ENCODE peak calls at places on chromosomes 7 and 10, in six cellular contexts. U, L, G, T, I and S are unnamed samples.

GRCh38 chr10:74645681-74646080 is 180.7 kb upstream of the KAT6B start:
- DNase-seq in T (no peak), G (no peak), I (no peak), L (no peak), U (no peak), S (no peak)

GRCh38 chr7:150945171-150945852 is 32.8 kb downstream of the KCNH2 start:
- DNase-seq in T (no peak), L (no peak), I (no peak), G (no peak), U (no peak), S (no peak)

GRCh38 chr7:75688200-75689136 is 50.3 kb downstream of the HIP1 start:
- DNase-seq in G (no peak), T (no peak), L (peak; percentile 30), I (peak; percentile 53), U (no peak), S (no peak)

GRCh38 chr7:128945668-128946366 is 8.1 kb downstream of the IRF5 start:
- DNase-seq in T (no peak), L (no peak), I (no peak), U (no peak), G (no peak), S (no peak)

GRCh38 chr7:84017653-84018052 is 176.9 kb downstream of the SEMA3A start:
- DNase-seq in U (no peak), I (no peak), T (no peak), L (no peak), G (no peak), S (no peak)

GRCh38 chr10:100325164-100325563 is 4.9 kb downstream of the PKD2L1 start:
- DNase-seq in U (peak; percentile 85), T (no peak), L (no peak), I (no peak), G (no peak), S (no peak)

GRCh38 chr10:71696635-71697326 is 22.8 kb downstream of the C10orf105 start:
- DNase-seq in U (peak; percentile 97), T (peak; percentile 43), G (peak; percentile 14), I (peak; percentile 79), L (peak; percentile 68), S (no peak)

GRCh38 chr7:117091721-117092120 is 138.4 kb downstream of the ST7 start:
- DNase-seq in U (no peak), G (no peak), L (no peak), I (no peak), T (no peak), S (no peak)

GRCh38 chr10:14036233-14036632 is 294.5 kb downstream of the FRMD4A start:
- DNase-seq in L (no peak), T (no peak), G (no peak), I (no peak), U (no peak), S (no peak)

GRCh38 chr7:88216276-88216675 is 3.6 kb downstream of the SRI start:
- DNase-seq in T (no peak), U (no peak), L (no peak), I (no peak), G (no peak), S (no peak)

GRCh38 chr10:23702977-23703414 is 264.1 kb downstream of the OTUD1 start:
- DNase-seq in U (peak; percentile 91), L (no peak), I (peak; percentile 67), G (peak; percentile 64), T (no peak), S (peak; percentile 29)

GRCh38 chr10:45315508-45315907 is at the start of gene OR13A1:
- DNase-seq in T (no peak), L (no peak), U (no peak), I (no peak), G (no peak), S (no peak)

GRCh38 chr10:115727114-115727513 is 545.9 kb downstream of the GFRA1 start:
- DNase-seq in U (no peak), G (no peak), T (no peak), I (no peak), L (no peak), S (no peak)

GRCh38 chr7:47402941-47403340 is 179.0 kb downstream of the TNS3 start:
- DNase-seq in U (peak; percentile 56), G (no peak), T (no peak), L (peak; percentile 54), I (no peak), S (no peak)

GRCh38 chr7:112201421-112201820 is 4.8 kb downstream of the DOCK4 start:
- DNase-seq in G (peak; percentile 87), T (no peak), I (no peak), U (no peak), L (no peak), S (no peak)

GRCh38 chr10:98006266-98006665 is 24.2 kb downstream of the CRTAC1 start:
- DNase-seq in L (no peak), I (peak; percentile 40), U (peak; percentile 80), T (no peak), G (no peak), S (no peak)

GRCh38 chr10:91024541-91024940 is 103.7 kb upstream of the ANKRD1 start:
- DNase-seq in I (no peak), L (no peak), G (no peak), T (no peak), U (no peak), S (no peak)

GRCh38 chr10:4371691-4372295 is 454.2 kb upstream of the AKR1E2 start:
- DNase-seq in L (no peak), T (no peak), I (no peak), U (no peak), G (no peak), S (no peak)
- H3K27ac ChIP-seq in L (no peak overlapping the region), T (no peak overlapping the region), I (no peak overlapping the region), U (no peak overlapping the region), G (peak overlapping the region; percentile 63), S (no peak overlapping the region)

DNA sequence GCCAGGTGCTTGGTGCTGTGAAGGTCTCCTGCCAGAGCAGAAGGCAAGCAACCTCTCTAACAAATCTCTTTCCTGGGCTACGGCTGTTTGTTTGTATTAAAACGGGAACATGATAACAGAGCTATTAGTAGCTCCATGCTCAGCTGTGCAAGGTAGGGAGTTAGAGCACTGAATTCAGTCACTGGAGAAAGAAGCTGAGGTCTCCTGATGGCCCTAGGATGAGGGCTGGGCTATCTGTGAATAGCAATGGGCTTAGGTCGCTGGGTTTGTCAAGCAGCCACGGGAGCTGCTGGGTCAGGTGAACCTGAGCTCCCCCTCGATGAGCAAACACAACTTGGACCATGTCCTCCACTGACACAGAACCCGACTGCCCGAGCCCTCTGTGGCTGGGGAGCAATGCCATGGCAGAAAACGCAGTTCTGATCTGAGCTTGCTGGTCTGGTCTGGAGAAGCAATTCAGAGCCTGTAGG is 24.4 kb downstream of the TACC2 start:
- DNase-seq in I (no peak), L (no peak), T (no peak), U (no peak), G (no peak), S (no peak)
- H3K4me3 ChIP-seq in I (no peak overlapping the region), L (no peak overlapping the region), T (no peak overlapping the region), U (no peak overlapping the region), G (no peak overlapping the region), S (no peak overlapping the region)

DNA sequence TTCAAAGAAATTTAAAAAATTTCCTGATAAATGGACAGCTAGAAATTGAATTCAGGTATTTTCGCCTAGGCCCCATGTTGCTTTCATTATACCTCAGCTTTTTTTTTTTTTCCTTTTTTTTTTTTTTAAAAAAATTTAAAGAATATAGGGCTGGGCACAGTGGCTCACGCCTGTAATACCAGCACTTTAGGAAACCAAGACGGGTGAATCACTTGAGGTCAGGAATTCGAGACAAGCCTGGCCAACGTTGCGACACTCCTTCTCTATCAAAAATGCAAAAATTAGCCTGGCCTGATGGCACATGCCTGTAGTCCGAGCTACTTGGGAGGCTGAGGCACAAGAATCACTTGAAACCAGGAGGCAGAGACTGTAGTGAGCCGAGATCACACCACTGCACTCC is 334.0 kb downstream of the SORCS1 start:
- DNase-seq in G (no peak), L (no peak), T (no peak), U (no peak), I (no peak), S (peak; percentile 52)
- TF ChIP-seq CTCF in G (no peak), L (no peak), T (no peak), U (no peak), I (no peak), S (no peak)

GRCh38 chr7:30816291-30817059 is 45.3 kb downstream of the MINDY4 start:
- DNase-seq in I (no peak), U (no peak), G (no peak), T (no peak), L (no peak), S (no peak)
- H3K27ac ChIP-seq in I (no peak overlapping the region), U (no peak overlapping the region), G (no peak overlapping the region), T (no peak overlapping the region), L (peak overlapping the region; percentile 62), S (no peak overlapping the region)